ENCODE peak calls at places on chromosome 9, in eight cellular contexts. T is GM04504; H is stimulated activated CD8-positive, alpha-beta memory T cell treated with anti-CD3 and anti-CD28 coated beads, Interleukin-7, amount 100 ng/mL, for 1 hour; W is NCI-H1417; N is left ventricle myocardium superior; U is lung; A is T-cell; V is activated CD4-positive, alpha-beta T cell treated with anti-CD3 and anti-CD28 coated beads, Interleukin-2, amount 50 U/mL, for 48 hours. B is an unnamed sample.

GRCh38 chr9:108477538-108478006 is 378.2 kb downstream of the ACTL7B start:
- DNase-seq in N (no peak), T (peak; percentile 55), A (no peak), H (no peak), U (no peak), V (no peak), W (peak; percentile 94), B (peak; percentile 74)

GRCh38 chr9:27528886-27529315 is 713 bp downstream of the MOB3B start:
- DNase-seq in W (no peak), V (peak; percentile 56), H (no peak), T (no peak), N (peak; percentile 54), U (no peak), A (no peak), B (no peak)

GRCh38 chr9:78097541-78097940 is 65.9 kb upstream of the GNAQ start:
- DNase-seq in T (no peak), H (no peak), N (no peak), A (no peak), W (no peak), V (no peak), U (no peak), B (no peak)

GRCh38 chr9:99197987-99198386 is 23.8 kb downstream of the ALG2 start:
- DNase-seq in A (no peak), T (no peak), V (no peak), U (no peak), N (no peak), H (no peak), W (no peak), B (no peak)

GRCh38 chr9:126991170-126991569 is 76.6 kb downstream of the RALGPS1 start:
- DNase-seq in A (no peak), W (no peak), U (no peak), H (no peak), V (no peak), T (no peak), N (no peak), B (no peak)

GRCh38 chr9:15513335-15513734 is 2.6 kb upstream of the PSIP1 start:
- DNase-seq in N (no peak), A (no peak), T (no peak), U (no peak), W (peak; percentile 57), V (peak; percentile 32), H (no peak), B (no peak)

GRCh38 chr9:83199240-83199639 is 136.3 kb upstream of the RASEF start:
- DNase-seq in H (no peak), U (no peak), N (no peak), W (peak; percentile 84), V (no peak), A (no peak), T (no peak), B (peak; percentile 26)

GRCh38 chr9:95143591-95144561 is 173.6 kb downstream of the FANCC start:
- DNase-seq in T (peak; percentile 81), U (peak; percentile 77), A (no peak), W (no peak), H (no peak), N (peak; percentile 86), V (no peak), B (peak; percentile 88)

GRCh38 chr9:95819636-95820035 is 55.9 kb upstream of the ERCC6L2 start:
- DNase-seq in H (no peak), N (no peak), W (no peak), V (no peak), T (no peak), U (no peak), A (no peak), B (no peak)

GRCh38 chr9:26637101-26637500 is 255.5 kb downstream of the CAAP1 start:
- DNase-seq in T (no peak), H (no peak), W (no peak), A (no peak), N (no peak), U (no peak), V (no peak), B (no peak)

GRCh38 chr9:81474125-81474524 is 215.2 kb downstream of the TLE1 start:
- DNase-seq in A (no peak), H (no peak), U (no peak), N (no peak), T (no peak), V (no peak), W (no peak), B (no peak)

GRCh38 chr9:95460627-95461164 is 56.1 kb downstream of the PTCH1 start:
- DNase-seq in U (no peak), A (no peak), N (no peak), W (no peak), H (no peak), V (no peak), T (no peak), B (no peak)